ENCODE peak calls at places on chromosomes 2 and 18, in four cellular contexts. One of them, this sample, is unnamed.

GRCh38 chr2:20440001-20440560 is 6.8 kb upstream of the RHOB start:
- DNase-seq in RWPE1: no peak
- DNase-seq in activated T-cell treated with anti-CD3 and anti-CD28 coated beads, Interleukin-2, amount 50 U/mL, for 24 hours: no peak
- DNase-seq in foreskin fibroblast: no peak
- DNase-seq in this sample: no peak

GRCh38 chr18:984004-984403 is 79.3 kb downstream of the ADCYAP1 start:
- DNase-seq in foreskin fibroblast: no peak
- DNase-seq in RWPE1: no peak
- DNase-seq in activated T-cell treated with anti-CD3 and anti-CD28 coated beads, Interleukin-2, amount 50 U/mL, for 24 hours: no peak
- DNase-seq in this sample: no peak

GRCh38 chr2:44388877-44389276 is 27.1 kb downstream of the CAMKMT start:
- DNase-seq in RWPE1: no peak
- DNase-seq in foreskin fibroblast: no peak
- DNase-seq in activated T-cell treated with anti-CD3 and anti-CD28 coated beads, Interleukin-2, amount 50 U/mL, for 24 hours: no peak
- DNase-seq in this sample: no peak

GRCh38 chr2:13597176-13597575 is 880.4 kb downstream of the TRIB2 start:
- DNase-seq in RWPE1: no peak
- DNase-seq in foreskin fibroblast: no peak
- DNase-seq in activated T-cell treated with anti-CD3 and anti-CD28 coated beads, Interleukin-2, amount 50 U/mL, for 24 hours: no peak
- DNase-seq in this sample: no peak

GRCh38 chr2:108423502-108424251 is 25.3 kb upstream of the GCC2 start:
- DNase-seq in activated T-cell treated with anti-CD3 and anti-CD28 coated beads, Interleukin-2, amount 50 U/mL, for 24 hours: no peak
- DNase-seq in RWPE1: no peak
- DNase-seq in foreskin fibroblast: no peak
- DNase-seq in this sample: no peak

GRCh38 chr2:96353606-96354095 is 18.1 kb downstream of the NCAPH start:
- DNase-seq in foreskin fibroblast: peak; percentile 60
- DNase-seq in RWPE1: no peak
- DNase-seq in activated T-cell treated with anti-CD3 and anti-CD28 coated beads, Interleukin-2, amount 50 U/mL, for 24 hours: no peak
- DNase-seq in this sample: no peak

GRCh38 chr18:47180765-47181164 is 4.6 kb upstream of the IER3IP1 start:
- DNase-seq in RWPE1: no peak
- DNase-seq in foreskin fibroblast: no peak
- DNase-seq in activated T-cell treated with anti-CD3 and anti-CD28 coated beads, Interleukin-2, amount 50 U/mL, for 24 hours: no peak
- DNase-seq in this sample: no peak

GRCh38 chr18:32552421-32553030 is 81.8 kb upstream of the GAREM1 start:
- DNase-seq in activated T-cell treated with anti-CD3 and anti-CD28 coated beads, Interleukin-2, amount 50 U/mL, for 24 hours: peak; percentile 44
- DNase-seq in foreskin fibroblast: peak; percentile 70
- DNase-seq in RWPE1: peak; percentile 41
- DNase-seq in this sample: peak; percentile 81

GRCh38 chr2:88307817-88308216 is 137.7 kb downstream of the THNSL2 start:
- DNase-seq in activated T-cell treated with anti-CD3 and anti-CD28 coated beads, Interleukin-2, amount 50 U/mL, for 24 hours: no peak
- DNase-seq in foreskin fibroblast: peak; percentile 3
- DNase-seq in RWPE1: peak; percentile 20
- DNase-seq in this sample: peak; percentile 52

GRCh38 chr2:219384083-219384713 is 3.5 kb downstream of the DNPEP start:
- DNase-seq in activated T-cell treated with anti-CD3 and anti-CD28 coated beads, Interleukin-2, amount 50 U/mL, for 24 hours: no peak
- DNase-seq in foreskin fibroblast: no peak
- DNase-seq in RWPE1: no peak
- DNase-seq in this sample: no peak

GRCh38 chr2:200442471-200442870 is 67.4 kb downstream of the KCTD18 start:
- DNase-seq in activated T-cell treated with anti-CD3 and anti-CD28 coated beads, Interleukin-2, amount 50 U/mL, for 24 hours: no peak
- DNase-seq in RWPE1: no peak
- DNase-seq in foreskin fibroblast: peak; percentile 78
- DNase-seq in this sample: no peak

GRCh38 chr18:79411614-79412526 is 16.1 kb downstream of the NFATC1 start:
- DNase-seq in foreskin fibroblast: no peak
- DNase-seq in activated T-cell treated with anti-CD3 and anti-CD28 coated beads, Interleukin-2, amount 50 U/mL, for 24 hours: no peak
- DNase-seq in RWPE1: no peak
- DNase-seq in this sample: no peak

GRCh38 chr2:174888136-174888535 is 117.0 kb downstream of the CHN1 start:
- DNase-seq in RWPE1: no peak
- DNase-seq in activated T-cell treated with anti-CD3 and anti-CD28 coated beads, Interleukin-2, amount 50 U/mL, for 24 hours: no peak
- DNase-seq in foreskin fibroblast: peak; percentile 38
- DNase-seq in this sample: no peak

GRCh38 chr2:238420878-238421694 is 5.6 kb upstream of the ASB1 start:
- DNase-seq in activated T-cell treated with anti-CD3 and anti-CD28 coated beads, Interleukin-2, amount 50 U/mL, for 24 hours: no peak
- DNase-seq in foreskin fibroblast: peak; percentile 65
- DNase-seq in RWPE1: no peak
- DNase-seq in this sample: no peak

GRCh38 chr2:39158351-39158750 is 37.5 kb upstream of the SOS1 start:
- DNase-seq in activated T-cell treated with anti-CD3 and anti-CD28 coated beads, Interleukin-2, amount 50 U/mL, for 24 hours: no peak
- DNase-seq in foreskin fibroblast: no peak
- DNase-seq in RWPE1: no peak
- DNase-seq in this sample: no peak

GRCh38 chr2:33262097-33262496 is 214.4 kb upstream of the RASGRP3 start:
- DNase-seq in RWPE1: no peak
- DNase-seq in activated T-cell treated with anti-CD3 and anti-CD28 coated beads, Interleukin-2, amount 50 U/mL, for 24 hours: no peak
- DNase-seq in foreskin fibroblast: peak; percentile 43
- DNase-seq in this sample: no peak

GRCh38 chr2:10162586-10163497 is 40.3 kb downstream of the RRM2 start:
- DNase-seq in RWPE1: no peak
- DNase-seq in activated T-cell treated with anti-CD3 and anti-CD28 coated beads, Interleukin-2, amount 50 U/mL, for 24 hours: no peak
- DNase-seq in foreskin fibroblast: no peak
- DNase-seq in this sample: no peak

GRCh38 chr2:3172265-3172935 is 205.2 kb downstream of the EIPR1 start:
- DNase-seq in activated T-cell treated with anti-CD3 and anti-CD28 coated beads, Interleukin-2, amount 50 U/mL, for 24 hours: no peak
- DNase-seq in RWPE1: peak; percentile 64
- DNase-seq in foreskin fibroblast: no peak
- DNase-seq in this sample: peak; percentile 45

GRCh38 chr2:154882725-154883124 is 184.2 kb downstream of the KCNJ3 start:
- DNase-seq in foreskin fibroblast: no peak
- DNase-seq in activated T-cell treated with anti-CD3 and anti-CD28 coated beads, Interleukin-2, amount 50 U/mL, for 24 hours: no peak
- DNase-seq in RWPE1: no peak
- DNase-seq in this sample: no peak

GRCh38 chr18:62497171-62497783 is 25.5 kb upstream of the ZCCHC2 start:
- DNase-seq in foreskin fibroblast: no peak
- DNase-seq in RWPE1: no peak
- DNase-seq in activated T-cell treated with anti-CD3 and anti-CD28 coated beads, Interleukin-2, amount 50 U/mL, for 24 hours: no peak
- DNase-seq in this sample: no peak

GRCh38 chr18:9184998-9185613 is 48.5 kb downstream of the ANKRD12 start:
- DNase-seq in RWPE1: no peak
- DNase-seq in activated T-cell treated with anti-CD3 and anti-CD28 coated beads, Interleukin-2, amount 50 U/mL, for 24 hours: no peak
- DNase-seq in foreskin fibroblast: no peak
- DNase-seq in this sample: no peak

GRCh38 chr2:143696651-143697050 is 567.4 kb downstream of the ARHGAP15 start:
- DNase-seq in foreskin fibroblast: no peak
- DNase-seq in activated T-cell treated with anti-CD3 and anti-CD28 coated beads, Interleukin-2, amount 50 U/mL, for 24 hours: no peak
- DNase-seq in RWPE1: no peak
- DNase-seq in this sample: no peak

GRCh38 chr18:47075098-47075883 is 39.9 kb upstream of the ELOA2 start:
- DNase-seq in foreskin fibroblast: peak; percentile 61
- DNase-seq in activated T-cell treated with anti-CD3 and anti-CD28 coated beads, Interleukin-2, amount 50 U/mL, for 24 hours: no peak
- DNase-seq in RWPE1: peak; percentile 51
- DNase-seq in this sample: peak; percentile 76

GRCh38 chr2:64770781-64771334 is 117.1 kb upstream of the SERTAD2 start:
- DNase-seq in RWPE1: peak; percentile 72
- DNase-seq in activated T-cell treated with anti-CD3 and anti-CD28 coated beads, Interleukin-2, amount 50 U/mL, for 24 hours: no peak
- DNase-seq in foreskin fibroblast: peak; percentile 98
- DNase-seq in this sample: peak; percentile 84

GRCh38 chr2:63601061-63601460 is 12.3 kb downstream of the MDH1 start:
- DNase-seq in activated T-cell treated with anti-CD3 and anti-CD28 coated beads, Interleukin-2, amount 50 U/mL, for 24 hours: no peak
- DNase-seq in foreskin fibroblast: no peak
- DNase-seq in RWPE1: no peak
- DNase-seq in this sample: no peak

GRCh38 chr2:109031481-109032228 is 42.6 kb upstream of the EDAR start:
- DNase-seq in activated T-cell treated with anti-CD3 and anti-CD28 coated beads, Interleukin-2, amount 50 U/mL, for 24 hours: peak; percentile 80
- DNase-seq in RWPE1: no peak
- DNase-seq in foreskin fibroblast: peak; percentile 35
- DNase-seq in this sample: peak; percentile 19

GRCh38 chr18:78144669-78145068 is 834.9 kb upstream of the SALL3 start:
- DNase-seq in RWPE1: no peak
- DNase-seq in foreskin fibroblast: no peak
- DNase-seq in activated T-cell treated with anti-CD3 and anti-CD28 coated beads, Interleukin-2, amount 50 U/mL, for 24 hours: no peak
- DNase-seq in this sample: no peak

GRCh38 chr18:24959100-24959499 is 392.9 kb downstream of the ZNF521 start:
- DNase-seq in activated T-cell treated with anti-CD3 and anti-CD28 coated beads, Interleukin-2, amount 50 U/mL, for 24 hours: no peak
- DNase-seq in foreskin fibroblast: peak; percentile 41
- DNase-seq in RWPE1: no peak
- DNase-seq in this sample: no peak

GRCh38 chr2:214591359-214591758 is 180.5 kb downstream of the VWC2L start:
- DNase-seq in RWPE1: no peak
- DNase-seq in activated T-cell treated with anti-CD3 and anti-CD28 coated beads, Interleukin-2, amount 50 U/mL, for 24 hours: no peak
- DNase-seq in foreskin fibroblast: no peak
- DNase-seq in this sample: peak; percentile 23

GRCh38 chr2:3229221-3229620 is 148.4 kb downstream of the EIPR1 start:
- DNase-seq in activated T-cell treated with anti-CD3 and anti-CD28 coated beads, Interleukin-2, amount 50 U/mL, for 24 hours: no peak
- DNase-seq in RWPE1: no peak
- DNase-seq in foreskin fibroblast: no peak
- DNase-seq in this sample: no peak

GRCh38 chr2:138274421-138275291 is 226.9 kb upstream of the SPOPL start:
- DNase-seq in foreskin fibroblast: peak; percentile 62
- DNase-seq in activated T-cell treated with anti-CD3 and anti-CD28 coated beads, Interleukin-2, amount 50 U/mL, for 24 hours: no peak
- DNase-seq in RWPE1: no peak
- DNase-seq in this sample: peak; percentile 64

GRCh38 chr18:79615586-79615985 is 64.0 kb upstream of the CTDP1 start:
- DNase-seq in activated T-cell treated with anti-CD3 and anti-CD28 coated beads, Interleukin-2, amount 50 U/mL, for 24 hours: no peak
- DNase-seq in RWPE1: no peak
- DNase-seq in foreskin fibroblast: no peak
- DNase-seq in this sample: no peak

GRCh38 chr2:29751390-29751789 is 170.0 kb downstream of the ALK start:
- DNase-seq in RWPE1: no peak
- DNase-seq in activated T-cell treated with anti-CD3 and anti-CD28 coated beads, Interleukin-2, amount 50 U/mL, for 24 hours: no peak
- DNase-seq in foreskin fibroblast: no peak
- DNase-seq in this sample: no peak

GRCh38 chr2:24456610-24457556 is 34.2 kb upstream of the NCOA1 start:
- DNase-seq in foreskin fibroblast: peak; percentile 93
- DNase-seq in activated T-cell treated with anti-CD3 and anti-CD28 coated beads, Interleukin-2, amount 50 U/mL, for 24 hours: peak; percentile 33
- DNase-seq in RWPE1: peak; percentile 85
- DNase-seq in this sample: peak; percentile 84

GRCh38 chr18:51321696-51322095 is 124.2 kb upstream of the MEX3C start:
- DNase-seq in RWPE1: peak; percentile 74
- DNase-seq in activated T-cell treated with anti-CD3 and anti-CD28 coated beads, Interleukin-2, amount 50 U/mL, for 24 hours: no peak
- DNase-seq in foreskin fibroblast: no peak
- DNase-seq in this sample: peak; percentile 90

GRCh38 chr2:26489213-26489850 is 11.4 kb upstream of the OTOF start:
- DNase-seq in RWPE1: no peak
- DNase-seq in activated T-cell treated with anti-CD3 and anti-CD28 coated beads, Interleukin-2, amount 50 U/mL, for 24 hours: no peak
- DNase-seq in foreskin fibroblast: no peak
- DNase-seq in this sample: no peak

GRCh38 chr18:63149200-63149587 is 170.4 kb downstream of the BCL2 start:
- DNase-seq in activated T-cell treated with anti-CD3 and anti-CD28 coated beads, Interleukin-2, amount 50 U/mL, for 24 hours: no peak
- DNase-seq in foreskin fibroblast: no peak
- DNase-seq in RWPE1: no peak
- DNase-seq in this sample: no peak

GRCh38 chr2:115549731-115550130 is 1107.3 kb downstream of the DPP10 start:
- DNase-seq in foreskin fibroblast: no peak
- DNase-seq in activated T-cell treated with anti-CD3 and anti-CD28 coated beads, Interleukin-2, amount 50 U/mL, for 24 hours: no peak
- DNase-seq in RWPE1: peak; percentile 3
- DNase-seq in this sample: peak; percentile 5

GRCh38 chr2:238299803-238300202 is 11.4 kb upstream of the PER2 start:
- DNase-seq in activated T-cell treated with anti-CD3 and anti-CD28 coated beads, Interleukin-2, amount 50 U/mL, for 24 hours: no peak
- DNase-seq in foreskin fibroblast: no peak
- DNase-seq in RWPE1: no peak
- DNase-seq in this sample: no peak